ENCODE peak calls at places on chromosome 9, in eight cellular contexts. S is fibroblast of lung, M is substantia nigra, P is IMR-90, K is hepatocyte, F is brain microvascular endothelial cell, X is body of pancreas, U is left ventricle myocardium inferior. V is an unnamed sample.

GRCh38 chr9:29806941-29807625 is 2233.8 kb upstream of the C9orf72 start:
- DNase-seq in S (no peak), M (no peak), P (no peak), K (no peak), F (no peak), X (no peak), U (no peak), V (peak)

GRCh38 chr9:6354072-6354686 is 26.0 kb downstream of the TPD52L3 start:
- DNase-seq in S (peak), M (no peak), P (peak), K (peak), F (peak), X (peak), U (no peak), V (peak)

GRCh38 chr9:112355305-112355953 is 22.0 kb upstream of the PTBP3 start:
- DNase-seq in S (peak), M (no peak), P (no peak), K (no peak), F (no peak), X (no peak), U (no peak), V (no peak)

GRCh38 chr9:110291921-110292575 is 35.7 kb upstream of the TXN start:
- DNase-seq in S (no peak), M (no peak), P (no peak), K (no peak), F (no peak), X (no peak), U (no peak), V (no peak)

GRCh38 chr9:121640076-121640475 is 11.4 kb upstream of the DAB2IP start:
- DNase-seq in S (no peak), M (peak), P (peak), K (peak), F (no peak), X (peak), U (peak), V (no peak)

GRCh38 chr9:123267481-123268239 is 726 bp downstream of the STRBP start:
- DNase-seq in S (no peak), M (no peak), P (no peak), K (peak), F (no peak), X (peak), U (no peak), V (no peak)

GRCh38 chr9:113454914-113455761 is 8.4 kb upstream of the RGS3 start:
- DNase-seq in S (peak), M (no peak), P (peak), K (peak), F (peak), X (peak), U (peak), V (no peak)

GRCh38 chr9:116073826-116074225 is 79.8 kb upstream of the PAPPA start:
- DNase-seq in S (peak), M (no peak), P (peak), K (no peak), F (peak), X (no peak), U (no peak), V (no peak)

GRCh38 chr9:108057421-108058136 is 568.0 kb upstream of the KLF4 start:
- DNase-seq in S (peak), M (no peak), P (peak), K (peak), F (peak), X (peak), U (no peak), V (peak)

GRCh38 chr9:86175223-86175622 is 75.9 kb upstream of the GOLM1 start:
- DNase-seq in S (no peak), M (no peak), P (no peak), K (no peak), F (no peak), X (no peak), U (no peak), V (no peak)

GRCh38 chr9:35287986-35288515 is 126.2 kb downstream of the UNC13B start:
- DNase-seq in S (peak), M (no peak), P (peak), K (no peak), F (peak), X (no peak), U (no peak), V (no peak)

GRCh38 chr9:35510745-35511428 is 21.0 kb downstream of the RUSC2 start:
- DNase-seq in S (peak), M (no peak), P (peak), K (peak), F (peak), X (peak), U (peak), V (no peak)

GRCh38 chr9:69371001-69371400 is 46.0 kb downstream of the ENTREP1 start:
- DNase-seq in S (no peak), M (no peak), P (peak), K (no peak), F (no peak), X (no peak), U (no peak), V (no peak)

GRCh38 chr9:36154213-36154952 is 14.8 kb upstream of the CCIN start:
- DNase-seq in S (peak), M (no peak), P (peak), K (no peak), F (peak), X (peak), U (no peak), V (no peak)

GRCh38 chr9:6968271-6968670 is 210.5 kb downstream of the KDM4C start:
- DNase-seq in S (peak), M (no peak), P (peak), K (peak), F (no peak), X (no peak), U (no peak), V (no peak)

GRCh38 chr9:129412814-129413536 is 207.9 kb downstream of the C9orf50 start:
- DNase-seq in S (peak), M (peak), P (peak), K (peak), F (peak), X (peak), U (peak), V (no peak)

GRCh38 chr9:137169764-137170460 is at the start of gene LRRC26:
- DNase-seq in S (no peak), M (no peak), P (no peak), K (no peak), F (no peak), X (no peak), U (no peak), V (no peak)

GRCh38 chr9:137168575-137168906 is 1.3 kb downstream of the LRRC26 start:
- DNase-seq in S (no peak), M (no peak), P (no peak), K (no peak), F (no peak), X (no peak), U (no peak), V (no peak)

GRCh38 chr9:137168907-137169763 is 716 bp downstream of the LRRC26 start:
- DNase-seq in S (peak), M (no peak), P (peak), K (peak), F (peak), X (peak), U (no peak), V (no peak)

GRCh38 chr9:137171149-137172063 is at the start of gene TMEM210:
- DNase-seq in S (no peak), M (no peak), P (no peak), K (no peak), F (no peak), X (no peak), U (no peak), V (no peak)

DNA sequence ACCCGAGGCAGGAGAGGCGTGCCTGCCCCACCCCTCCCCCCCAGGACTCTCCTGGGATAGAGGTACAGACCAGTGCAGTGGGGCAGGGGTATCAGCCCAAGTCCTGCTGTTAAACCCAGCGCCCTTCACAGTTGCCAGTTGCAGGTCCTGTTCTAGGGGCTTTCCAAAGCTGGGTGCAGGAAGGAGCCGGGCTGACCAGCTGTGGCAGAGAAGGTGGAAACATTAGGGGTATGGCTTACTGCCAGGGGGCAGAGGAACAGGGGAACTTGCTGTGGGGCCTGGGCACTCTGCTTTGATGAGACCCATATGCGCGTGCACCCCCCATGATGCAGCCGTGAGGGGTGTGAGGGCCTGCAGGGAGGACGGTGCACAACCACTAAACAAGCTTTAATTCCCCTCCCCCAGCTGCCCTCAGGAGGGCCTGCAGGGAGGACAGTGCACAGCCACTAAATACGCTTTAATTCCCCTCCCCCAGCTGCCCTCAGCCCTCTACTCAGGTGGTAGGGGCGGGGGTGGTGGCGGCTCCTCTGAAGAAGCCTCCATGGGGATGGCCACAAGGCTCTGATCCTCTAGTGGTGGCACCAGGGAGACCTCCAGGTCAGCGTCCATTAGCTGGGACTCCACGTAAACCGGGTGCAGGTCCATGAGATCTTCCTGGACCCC is 766 bp upstream of the LRRC26 start:
- DNase-seq in S (no peak), M (no peak), P (no peak), K (no peak), F (no peak), X (no peak), U (no peak), V (no peak)
- H3K27ac ChIP-seq in S (no peak), M (no peak), P (no peak), K (no peak), F (no peak), X (no peak), U (no peak), V (no peak)

DNA sequence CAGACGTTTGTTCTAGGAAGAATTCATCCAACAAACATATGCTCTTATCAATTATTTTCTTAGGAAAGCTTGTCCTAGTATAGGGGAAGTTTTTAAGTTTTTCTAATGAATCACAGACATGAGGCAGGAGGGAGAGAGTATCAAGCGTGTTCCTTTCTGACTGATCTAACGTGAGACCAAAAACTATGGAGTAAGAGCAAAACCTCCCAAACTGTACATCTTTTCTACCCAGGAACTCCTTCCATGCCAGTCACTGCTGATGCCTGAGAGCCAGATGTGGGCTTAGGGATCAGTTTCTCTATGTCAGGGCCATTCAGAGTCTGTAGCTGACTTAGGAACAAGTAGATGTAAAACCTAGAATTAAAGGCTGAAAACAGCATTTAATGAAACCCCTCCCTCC is 51.7 kb upstream of the NFIB start:
- DNase-seq in S (no peak), M (no peak), P (peak), K (no peak), F (no peak), X (no peak), U (no peak), V (no peak)
- H3K27ac ChIP-seq in S (peak), M (no peak), P (peak), K (no peak), F (no peak), X (no peak), U (peak), V (no peak)

DNA sequence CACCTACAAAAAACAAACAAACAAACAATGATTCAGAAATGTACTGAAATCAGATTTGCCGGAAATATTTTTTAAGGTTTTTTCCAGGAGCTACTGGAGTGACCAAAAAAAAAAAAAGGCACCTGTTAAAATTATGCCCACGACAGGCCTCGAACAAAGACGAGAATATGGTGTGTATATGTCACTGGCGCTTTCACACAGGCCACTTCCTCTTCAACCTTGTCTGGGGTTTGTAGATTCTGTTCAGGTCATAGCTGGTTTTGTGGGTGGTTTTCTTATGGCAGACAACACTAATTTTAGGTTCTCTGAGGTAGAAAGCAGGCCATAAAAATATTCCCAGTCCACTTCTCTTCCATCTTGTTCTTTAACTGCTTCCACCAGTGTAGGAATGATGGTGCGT is 7.0 kb downstream of the NDUFB6 start:
- DNase-seq in S (no peak), M (no peak), P (no peak), K (no peak), F (no peak), X (no peak), U (no peak), V (no peak)
- H3K27ac ChIP-seq in S (no peak), M (no peak), P (no peak), K (no peak), F (no peak), X (no peak), U (no peak), V (no peak)

DNA sequence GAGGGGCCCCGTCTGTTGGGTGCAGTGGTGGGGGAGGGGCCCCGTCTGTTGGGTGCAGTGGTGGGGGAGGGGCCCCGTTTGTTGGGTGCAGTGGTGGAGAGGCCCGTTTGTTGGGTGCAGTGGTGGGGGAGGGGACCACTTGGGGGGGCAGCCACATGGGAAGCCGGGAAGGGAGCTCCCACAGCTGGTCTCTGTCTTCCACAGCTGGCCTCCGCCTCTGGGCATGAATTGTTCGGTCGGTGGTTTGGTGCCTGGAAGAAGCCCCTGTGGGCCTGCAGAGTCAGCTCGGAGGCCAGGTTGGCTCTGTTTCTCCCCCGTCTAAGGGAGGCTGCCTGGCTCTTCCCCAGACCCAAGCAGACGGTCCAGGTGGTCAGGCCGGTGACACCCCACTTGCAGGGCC is 69.3 kb downstream of the COL5A1 start:
- DNase-seq in S (peak), M (no peak), P (no peak), K (no peak), F (no peak), X (no peak), U (no peak), V (no peak)
- H3K27ac ChIP-seq in S (no peak), M (no peak), P (no peak), K (no peak), F (no peak), X (no peak), U (peak), V (no peak)

GRCh38 chr9:70586506-70586905 is 172.0 kb upstream of the KLF9 start:
- DNase-seq in S (no peak), M (no peak), P (no peak), K (peak), F (no peak), X (no peak), U (no peak), V (no peak)
- H3K27ac ChIP-seq in S (peak), M (no peak), P (no peak), K (peak), F (peak), X (no peak), U (peak), V (no peak)

GRCh38 chr9:88998911-88999310 is 7.6 kb downstream of the S1PR3 start:
- DNase-seq in S (peak), M (no peak), P (no peak), K (no peak), F (no peak), X (peak), U (peak), V (no peak)

GRCh38 chr9:88998506-88998905 is 7.2 kb downstream of the S1PR3 start:
- DNase-seq in S (peak), M (no peak), P (no peak), K (no peak), F (no peak), X (no peak), U (no peak), V (no peak)

GRCh38 chr9:89001917-89002540 is 10.8 kb downstream of the S1PR3 start:
- DNase-seq in S (no peak), M (no peak), P (no peak), K (no peak), F (no peak), X (no peak), U (no peak), V (no peak)

GRCh38 chr9:89000973-89001916 is 10.0 kb downstream of the S1PR3 start:
- DNase-seq in S (peak), M (peak), P (peak), K (peak), F (peak), X (peak), U (peak), V (no peak)

DNA sequence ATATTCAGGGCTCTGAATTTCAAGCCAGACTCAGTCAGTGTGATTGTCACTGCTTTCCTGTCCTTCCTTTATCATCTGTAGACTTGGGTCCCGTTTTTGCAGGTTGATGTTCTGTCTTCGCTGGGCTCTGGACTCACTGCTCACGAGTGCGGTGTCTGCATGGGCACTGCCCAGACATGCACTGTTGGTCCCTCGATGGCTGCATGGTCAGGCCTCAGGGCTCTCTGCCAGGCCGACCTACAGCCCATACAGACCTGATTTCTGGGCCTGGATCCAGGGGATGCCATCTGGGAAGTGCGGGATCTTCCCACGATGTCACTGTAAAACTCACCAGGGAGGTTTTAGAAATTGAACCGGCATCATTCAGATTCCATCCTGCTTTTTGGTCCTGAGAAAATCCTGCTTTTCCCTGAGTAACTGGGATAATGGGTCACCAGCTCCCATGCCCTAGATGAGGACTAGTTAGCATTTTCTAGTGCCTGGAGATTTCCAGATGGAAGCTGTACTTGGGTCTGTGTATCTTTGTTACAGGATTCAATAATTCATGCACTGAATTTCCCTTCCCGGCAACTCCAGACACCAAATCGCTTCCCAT is 9.1 kb downstream of the S1PR3 start:
- DNase-seq in S (no peak), M (no peak), P (no peak), K (no peak), F (no peak), X (peak), U (no peak), V (no peak)
- H3K27ac ChIP-seq in S (peak), M (no peak), P (peak), K (peak), F (peak), X (no peak), U (peak), V (no peak)

DNA sequence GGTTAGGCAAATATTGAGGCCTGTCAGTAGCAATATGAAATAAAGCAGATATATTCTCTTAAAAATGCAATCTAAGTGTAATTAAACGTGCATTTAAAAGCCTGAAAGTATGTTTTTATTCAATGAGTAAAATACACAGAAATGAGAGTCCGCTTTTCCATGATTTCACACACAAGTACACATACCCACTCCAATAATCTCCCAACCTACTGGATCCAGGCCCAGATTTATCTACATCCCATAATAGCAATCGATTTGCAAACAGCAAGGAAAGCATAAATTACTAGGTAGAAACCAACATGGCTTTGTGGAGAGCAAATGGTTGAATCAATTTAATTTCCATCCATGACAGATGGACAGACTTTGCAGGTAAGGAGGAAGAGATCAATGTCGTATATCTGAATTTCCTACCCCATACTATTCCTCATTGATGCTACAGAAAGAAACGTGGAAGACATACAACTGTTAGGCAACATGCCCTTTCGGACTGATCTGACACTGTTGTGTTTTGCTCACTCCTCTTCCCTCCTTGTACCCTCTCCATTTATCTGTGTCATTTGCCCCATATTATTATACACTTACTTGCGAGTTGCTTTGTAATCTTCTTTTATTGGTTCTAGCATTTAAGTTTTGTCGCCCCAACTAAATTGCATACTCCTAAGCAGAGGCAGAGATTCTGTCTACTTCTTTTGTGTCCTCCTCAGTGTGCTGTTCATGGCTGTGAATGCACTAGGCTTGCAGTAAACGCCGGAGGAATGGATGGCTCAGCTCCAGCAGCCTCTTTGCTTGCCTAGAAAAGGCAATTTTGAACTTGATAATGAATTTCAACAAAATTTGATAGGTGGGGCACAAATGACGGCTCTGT is 133.6 kb downstream of the NFIB start:
- DNase-seq in S (no peak), M (no peak), P (no peak), K (no peak), F (no peak), X (peak), U (peak), V (no peak)
- H3K27ac ChIP-seq in S (no peak), M (no peak), P (no peak), K (peak), F (no peak), X (peak), U (peak), V (peak)

DNA sequence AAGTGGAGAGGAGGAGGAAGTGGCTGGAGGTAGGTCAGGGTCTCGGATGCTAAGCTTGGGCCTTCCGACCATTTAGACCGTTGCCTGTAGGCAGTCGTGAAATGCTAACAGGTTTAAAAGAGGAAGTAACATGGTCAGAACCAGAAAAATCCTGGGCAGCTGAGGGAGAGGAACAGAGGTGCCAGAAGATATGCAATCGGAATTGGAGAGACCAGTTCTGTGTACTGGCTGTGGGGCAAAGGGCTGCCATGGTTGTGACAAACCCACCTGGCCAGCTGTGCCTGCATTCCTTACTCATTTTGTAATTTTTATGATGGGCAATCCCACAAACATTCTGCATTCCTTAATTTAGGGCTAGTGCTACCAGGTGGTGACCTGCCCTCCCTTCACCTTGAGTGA is 37.3 kb downstream of the B4GALT1 start:
- DNase-seq in S (no peak), M (no peak), P (no peak), K (peak), F (no peak), X (peak), U (no peak), V (no peak)
- H3K27ac ChIP-seq in S (no peak), M (no peak), P (no peak), K (peak), F (no peak), X (peak), U (peak), V (peak)

GRCh38 chr9:20729545-20729944 is 45.5 kb downstream of the FOCAD start:
- DNase-seq in S (no peak), M (no peak), P (peak), K (no peak), F (no peak), X (no peak), U (no peak), V (no peak)
- H3K27ac ChIP-seq in S (no peak), M (no peak), P (no peak), K (no peak), F (no peak), X (no peak), U (no peak), V (peak)

GRCh38 chr9:32426278-32426939 is 42.0 kb downstream of the ACO1 start:
- DNase-seq in S (peak), M (no peak), P (peak), K (peak), F (peak), X (peak), U (no peak), V (no peak)
- H3K27ac ChIP-seq in S (peak), M (peak), P (peak), K (peak), F (peak), X (peak), U (peak), V (peak)

V was measured in epithelial cell of prostate.